ENCODE peak calls at places on chromosome 3, in nine cellular contexts. S, Q, Z, B, C, A, G, O and L are unnamed samples.
A peak's percentile ranks its signal among the peaks of the same experiment; 100 is the strongest.

GRCh38 chr3:129104498-129105079 is 17.0 kb downstream of the RAB43 start:
- DNase-seq in S (no peak), Q (no peak), Z (no peak), B (no peak), C (peak; percentile 68), A (no peak), G (no peak), O (no peak), L (peak; percentile 52)

GRCh38 chr3:155870945-155871745 is 695 bp downstream of the GMPS start:
- DNase-seq in S (peak; percentile 55), Q (peak; percentile 51), Z (peak; percentile 47), B (no peak), C (peak; percentile 63), A (peak; percentile 54), G (peak; percentile 59), O (peak; percentile 44), L (no peak)

GRCh38 chr3:121481116-121481895 is 64.5 kb downstream of the POLQ start:
- DNase-seq in S (no peak), Q (no peak), Z (peak; percentile 0), B (no peak), C (no peak), A (no peak), G (no peak), O (no peak), L (no peak)

GRCh38 chr3:117526485-117527079 is 817.0 kb downstream of the TUSC7 start:
- DNase-seq in S (peak; percentile 40), Q (peak; percentile 18), Z (peak; percentile 68), B (peak; percentile 8), C (peak; percentile 48), A (no peak), G (peak; percentile 10), O (no peak), L (no peak)

GRCh38 chr3:45881031-45882022 is 5.0 kb upstream of the CCR9 start:
- DNase-seq in S (no peak), Q (peak; percentile 71), Z (no peak), B (no peak), C (no peak), A (no peak), G (peak; percentile 50), O (no peak), L (no peak)

GRCh38 chr3:122458992-122459391 is 43.1 kb upstream of the WDR5B start:
- DNase-seq in S (peak; percentile 19), Q (peak; percentile 27), Z (peak; percentile 2), B (no peak), C (peak; percentile 42), A (no peak), G (no peak), O (no peak), L (no peak)

GRCh38 chr3:174016186-174016585 is 618.6 kb downstream of the NLGN1 start:
- DNase-seq in S (no peak), Q (no peak), Z (no peak), B (no peak), C (no peak), A (no peak), G (no peak), O (no peak), L (no peak)

GRCh38 chr3:169147246-169148008 is 516.1 kb downstream of the MECOM start:
- DNase-seq in S (peak; percentile 81), Q (peak; percentile 62), Z (no peak), B (peak; percentile 63), C (peak; percentile 89), A (peak; percentile 51), G (peak; percentile 19), O (no peak), L (no peak)

GRCh38 chr3:61938878-61939549 is 377.6 kb downstream of the PTPRG start:
- DNase-seq in S (no peak), Q (no peak), Z (no peak), B (no peak), C (no peak), A (no peak), G (no peak), O (no peak), L (no peak)

GRCh38 chr3:177337548-177338331 is 140.5 kb upstream of the TBL1XR1 start:
- DNase-seq in S (no peak), Q (peak; percentile 75), Z (no peak), B (no peak), C (no peak), A (no peak), G (peak; percentile 50), O (no peak), L (no peak)

GRCh38 chr3:167814441-167814951 is 79.0 kb downstream of the SERPINI1 start:
- DNase-seq in S (no peak), Q (no peak), Z (peak; percentile 93), B (no peak), C (no peak), A (no peak), G (no peak), O (no peak), L (no peak)

GRCh38 chr3:160381470-160381869 is 17.6 kb downstream of the IFT80 start:
- DNase-seq in S (no peak), Q (no peak), Z (no peak), B (no peak), C (no peak), A (no peak), G (no peak), O (no peak), L (no peak)

GRCh38 chr3:197478746-197479668 is 76.8 kb downstream of the BDH1 start:
- DNase-seq in S (no peak), Q (peak; percentile 68), Z (no peak), B (no peak), C (peak; percentile 26), A (no peak), G (no peak), O (no peak), L (no peak)

GRCh38 chr3:185653949-185654757 is 68.1 kb downstream of the SENP2 start:
- DNase-seq in S (no peak), Q (no peak), Z (no peak), B (no peak), C (no peak), A (no peak), G (no peak), O (no peak), L (no peak)

GRCh38 chr3:41267975-41268640 is 68.8 kb downstream of the CTNNB1 start:
- DNase-seq in S (no peak), Q (no peak), Z (no peak), B (peak; percentile 45), C (no peak), A (no peak), G (no peak), O (no peak), L (no peak)

GRCh38 chr3:20141841-20142240 is 44.2 kb downstream of the SGO1 start:
- DNase-seq in S (no peak), Q (no peak), Z (peak; percentile 84), B (no peak), C (peak; percentile 77), A (peak; percentile 65), G (no peak), O (no peak), L (no peak)

GRCh38 chr3:70108072-70108471 is 108.5 kb downstream of the SAMMSON start:
- DNase-seq in S (peak; percentile 23), Q (peak; percentile 13), Z (no peak), B (no peak), C (peak; percentile 61), A (no peak), G (peak; percentile 26), O (no peak), L (no peak)

GRCh38 chr3:172082269-172082668 is 42.9 kb downstream of the FNDC3B start:
- DNase-seq in S (no peak), Q (no peak), Z (no peak), B (no peak), C (peak; percentile 16), A (no peak), G (no peak), O (no peak), L (no peak)

GRCh38 chr3:183328823-183329222 is 75.8 kb downstream of the B3GNT5 start:
- DNase-seq in S (no peak), Q (no peak), Z (no peak), B (no peak), C (no peak), A (no peak), G (no peak), O (no peak), L (no peak)

GRCh38 chr3:41026394-41027177 is 172.7 kb upstream of the CTNNB1 start:
- DNase-seq in S (peak; percentile 14), Q (peak; percentile 11), Z (peak; percentile 3), B (no peak), C (peak; percentile 23), A (peak; percentile 69), G (no peak), O (no peak), L (no peak)

GRCh38 chr3:48187579-48188265 is 495 bp downstream of the CDC25A start:
- DNase-seq in S (peak; percentile 34), Q (no peak), Z (peak; percentile 70), B (no peak), C (peak; percentile 43), A (peak; percentile 35), G (peak; percentile 62), O (no peak), L (no peak)

GRCh38 chr3:72082121-72082715 is 297.3 kb upstream of the PROK2 start:
- DNase-seq in S (peak; percentile 79), Q (peak; percentile 29), Z (no peak), B (no peak), C (no peak), A (no peak), G (peak; percentile 81), O (peak; percentile 37), L (no peak)

GRCh38 chr3:98692787-98693473 is 70.2 kb upstream of the ST3GAL6 start:
- DNase-seq in S (no peak), Q (no peak), Z (no peak), B (no peak), C (no peak), A (no peak), G (no peak), O (no peak), L (no peak)

GRCh38 chr3:83248454-83248853 is 1487.0 kb upstream of the GBE1 start:
- DNase-seq in S (no peak), Q (no peak), Z (no peak), B (no peak), C (no peak), A (no peak), G (no peak), O (no peak), L (no peak)

GRCh38 chr3:31043184-31043819 is 148.8 kb upstream of the GADL1 start:
- DNase-seq in S (no peak), Q (no peak), Z (no peak), B (no peak), C (no peak), A (no peak), G (no peak), O (no peak), L (no peak)

GRCh38 chr3:25300141-25300540 is 127.9 kb upstream of the RARB start:
- DNase-seq in S (no peak), Q (no peak), Z (no peak), B (no peak), C (no peak), A (no peak), G (no peak), O (no peak), L (no peak)

GRCh38 chr3:194623449-194624290 is 9.5 kb downstream of the TMEM44 start:
- DNase-seq in S (no peak), Q (no peak), Z (no peak), B (no peak), C (no peak), A (no peak), G (no peak), O (no peak), L (no peak)